ENCODE peak calls at places on chromosomes 6 and 20, in seven cellular contexts. L is fibroblast of lung; B is iPS-NIHi11; U is NCI-H1092; V is AG10803; I is CD4-positive, alpha-beta memory T cell; G is Peyer's patch. Y is an unnamed sample.

GRCh38 chr20:61815176-61815575 is 250.5 kb downstream of the TAF4 start:
- DNase-seq in B (no peak), L (no peak), I (no peak), G (no peak), V (no peak), U (no peak), Y (no peak)

GRCh38 chr20:56730003-56730402 is 100.9 kb downstream of the TFAP2C start:
- DNase-seq in U (no peak), B (no peak), L (no peak), I (no peak), G (no peak), V (no peak), Y (no peak)

GRCh38 chr20:33285861-33286495 is 3.0 kb downstream of the BPIFB1 start:
- DNase-seq in U (no peak), I (no peak), G (no peak), B (no peak), V (no peak), L (no peak), Y (no peak)

GRCh38 chr20:13119583-13119982 is 101.5 kb upstream of the ISM1 start:
- DNase-seq in I (peak), V (peak), G (peak), U (peak), B (peak), L (peak), Y (no peak)

GRCh38 chr6:25882066-25882496 is 8.0 kb upstream of the SLC17A3 start:
- DNase-seq in B (peak), U (no peak), L (no peak), V (no peak), G (peak), I (peak), Y (no peak)

GRCh38 chr6:110491299-110491643 is 14.9 kb upstream of the SLC22A16 start:
- DNase-seq in G (no peak), U (no peak), B (no peak), I (no peak), L (no peak), V (no peak), Y (no peak)

GRCh38 chr20:18533491-18533890 is 25.8 kb downstream of the SEC23B start:
- DNase-seq in G (no peak), V (no peak), B (no peak), U (no peak), I (no peak), L (no peak), Y (no peak)

GRCh38 chr20:53926428-53927028 is 143.9 kb downstream of the BCAS1 start:
- DNase-seq in U (no peak), V (peak), I (no peak), G (peak), B (no peak), L (peak), Y (no peak)

GRCh38 chr20:57388953-57389694 is 2.1 kb upstream of the RBM38 start:
- DNase-seq in L (peak), V (peak), U (no peak), I (peak), B (peak), G (peak), Y (peak)

GRCh38 chr6:169930799-169931198 is 179.4 kb downstream of the ERMARD start:
- DNase-seq in L (no peak), G (no peak), V (no peak), I (no peak), B (peak), U (no peak), Y (no peak)

GRCh38 chr6:140784573-140784972 is 1348.2 kb upstream of the GJE1 start:
- DNase-seq in L (no peak), V (peak), B (no peak), I (no peak), G (no peak), U (no peak), Y (no peak)

GRCh38 chr6:154937306-154938244 is 57.5 kb upstream of the TIAM2 start:
- DNase-seq in U (no peak), I (no peak), L (peak), B (peak), G (peak), V (peak), Y (no peak)

GRCh38 chr20:20721489-20721888 is 9.0 kb upstream of the RALGAPA2 start:
- DNase-seq in L (no peak), I (no peak), U (no peak), G (no peak), V (no peak), B (no peak), Y (no peak)

GRCh38 chr6:28105286-28105685 is 19.1 kb upstream of the ZSCAN16 start:
- DNase-seq in V (no peak), B (peak), I (no peak), L (peak), G (no peak), U (no peak), Y (no peak)

GRCh38 chr6:63975685-63976084 is 340.1 kb downstream of the PHF3 start:
- DNase-seq in V (no peak), U (no peak), B (no peak), L (peak), I (no peak), G (no peak), Y (no peak)

GRCh38 chr6:150600302-150601017 is 775 bp downstream of the PLEKHG1 start:
- DNase-seq in L (peak), G (peak), I (peak), V (peak), B (peak), U (peak), Y (peak)

GRCh38 chr20:33733654-33734576 is 2.1 kb downstream of the ZNF341 start:
- DNase-seq in V (peak), I (no peak), G (peak), U (no peak), B (no peak), L (peak), Y (no peak)

GRCh38 chr6:6712979-6713514 is 124.5 kb downstream of the LY86 start:
- DNase-seq in V (peak), I (no peak), B (no peak), L (peak), G (no peak), U (no peak), Y (no peak)

GRCh38 chr6:3340358-3340798 is 81.6 kb downstream of the PSMG4 start:
- DNase-seq in L (peak), V (peak), B (no peak), G (no peak), I (no peak), U (no peak), Y (no peak)

GRCh38 chr6:95856876-95857364 is 158.9 kb upstream of the FUT9 start:
- DNase-seq in G (no peak), I (no peak), B (no peak), V (no peak), L (no peak), U (no peak), Y (no peak)

GRCh38 chr20:36391456-36391855 is 85.3 kb downstream of the DLGAP4 start:
- DNase-seq in U (no peak), I (no peak), G (no peak), V (no peak), L (no peak), B (peak), Y (no peak)

GRCh38 chr20:25865715-25866656 is 169.3 kb upstream of the ZNF337 start:
- DNase-seq in U (peak), G (peak), V (peak), L (peak), B (peak), I (peak), Y (no peak)

GRCh38 chr6:7052441-7052936 is 55.3 kb upstream of the RREB1 start:
- DNase-seq in V (peak), L (peak), I (no peak), U (no peak), G (peak), B (peak), Y (no peak)

GRCh38 chr20:50670126-50670862 is 21.0 kb downstream of the RIPOR3 start:
- DNase-seq in G (no peak), I (no peak), V (no peak), U (no peak), B (no peak), L (no peak), Y (no peak)

GRCh38 chr20:1938464-1939269 is 43.5 kb downstream of the SIRPA start:
- DNase-seq in L (no peak), I (no peak), U (no peak), G (no peak), V (no peak), B (no peak), Y (no peak)

GRCh38 chr20:9515761-9516657 is 1.6 kb downstream of the LAMP5 start:
- DNase-seq in U (no peak), B (peak), L (no peak), G (no peak), I (no peak), V (peak), Y (no peak)

GRCh38 chr6:29967379-29968010 is 25.2 kb downstream of the HLA-A start:
- DNase-seq in V (no peak), I (no peak), U (peak), G (peak), L (no peak), B (no peak), Y (no peak)

GRCh38 chr6:14518515-14519217 is 401.1 kb downstream of the CD83 start:
- DNase-seq in U (no peak), B (no peak), I (no peak), L (no peak), V (peak), G (no peak), Y (no peak)

GRCh38 chr6:111631930-111632460 is 26.3 kb upstream of the TRAF3IP2 start:
- DNase-seq in I (no peak), L (no peak), U (no peak), G (peak), B (peak), V (peak), Y (no peak)

GRCh38 chr6:15602144-15602543 is 60.7 kb downstream of the DTNBP1 start:
- DNase-seq in V (no peak), L (no peak), U (no peak), G (no peak), I (no peak), B (no peak), Y (no peak)

GRCh38 chr6:100203391-100203790 is 209.4 kb upstream of the MCHR2 start:
- DNase-seq in I (no peak), V (peak), G (no peak), L (peak), U (no peak), B (no peak), Y (no peak)

GRCh38 chr6:138441965-138442364 is 37.9 kb downstream of the HEBP2 start:
- DNase-seq in B (no peak), I (no peak), L (no peak), V (no peak), U (no peak), G (no peak), Y (no peak)

GRCh38 chr6:20953019-20953418 is 418.8 kb downstream of the CDKAL1 start:
- DNase-seq in B (no peak), I (no peak), G (no peak), L (no peak), U (peak), V (no peak), Y (no peak)

GRCh38 chr6:10382322-10382721 is 32.6 kb downstream of the TFAP2A start:
- DNase-seq in G (no peak), B (no peak), I (no peak), L (no peak), V (no peak), U (no peak), Y (no peak)

GRCh38 chr20:45157977-45158376 is 16.7 kb upstream of the PI3 start:
- DNase-seq in L (peak), V (peak), I (no peak), U (no peak), G (no peak), B (no peak), Y (no peak)